ENCODE peak calls at places on chromosomes 11 and 22, in nine cellular contexts. Z is DMS79; N is nucleus accumbens; I is activated naive CD8-positive, alpha-beta T cell treated with anti-CD3 and anti-CD28 coated beads for 36 hours; H is NCI-H146; O is activated CD4-positive, CD25-positive, alpha-beta regulatory T cell; V is endothelial cell of umbilical vein; M is RWPE1; R is T-helper 2 cell. W is an unnamed sample.

GRCh38 chr22:48676266-48677167 is 1151.2 kb downstream of the BRD1 start:
- DNase-seq in Z (no peak), N (no peak), I (no peak), H (no peak), O (no peak), V (no peak), M (no peak), R (no peak), W (no peak)

GRCh38 chr11:130220311-130221030 is 60.9 kb downstream of the ST14 start:
- DNase-seq in Z (no peak), N (no peak), I (no peak), H (no peak), O (no peak), V (no peak), M (no peak), R (no peak), W (no peak)

GRCh38 chr11:2445107-2445947 is 519 bp downstream of the KCNQ1 start:
- DNase-seq in Z (no peak), N (no peak), I (peak), H (peak), O (no peak), V (no peak), M (no peak), R (no peak), W (no peak)

GRCh38 chr11:82883853-82884252 is 16.4 kb downstream of the PRCP start:
- DNase-seq in Z (no peak), N (no peak), I (no peak), H (no peak), O (no peak), V (peak), M (no peak), R (no peak), W (no peak)

GRCh38 chr11:107827041-107827440 is 31.5 kb downstream of the SLC35F2 start:
- DNase-seq in Z (no peak), N (no peak), I (no peak), H (no peak), O (no peak), V (no peak), M (peak), R (no peak), W (no peak)

GRCh38 chr11:86537541-86538222 is 134.7 kb downstream of the ME3 start:
- DNase-seq in Z (peak), N (no peak), I (no peak), H (no peak), O (no peak), V (peak), M (no peak), R (no peak), W (no peak)

GRCh38 chr11:84300112-84300511 is 1013.9 kb upstream of the CCDC90B start:
- DNase-seq in Z (no peak), N (no peak), I (no peak), H (no peak), O (no peak), V (no peak), M (no peak), R (no peak), W (no peak)

GRCh38 chr11:62472063-62472884 is 53.4 kb downstream of the SCGB1A1 start:
- DNase-seq in Z (no peak), N (no peak), I (no peak), H (no peak), O (no peak), V (no peak), M (peak), R (no peak), W (no peak)

W was measured in DND-41.